ENCODE peak calls at places on chromosomes 4 and X, in ten cellular contexts. One of them, this sample, is unnamed.

GRCh38 chr4:85600501-85600900 is 125.6 kb downstream of the ARHGAP24 start:
- DNase-seq in transverse colon: no peak
- DNase-seq in adrenal gland: no peak
- DNase-seq in HCT116: no peak
- DNase-seq in suprapubic skin: no peak
- DNase-seq in right lobe of liver: no peak
- DNase-seq in ovary: no peak
- DNase-seq in IMR-90: no peak
- DNase-seq in prostate gland: no peak
- DNase-seq in A549: no peak
- DNase-seq in this sample: no peak

GRCh38 chr4:5003372-5003857 is 15.8 kb downstream of the CYTL1 start:
- DNase-seq in transverse colon: no peak
- DNase-seq in adrenal gland: no peak
- DNase-seq in HCT116: no peak
- DNase-seq in suprapubic skin: no peak
- DNase-seq in right lobe of liver: no peak
- DNase-seq in ovary: no peak
- DNase-seq in IMR-90: no peak
- DNase-seq in prostate gland: no peak
- DNase-seq in A549: no peak
- DNase-seq in this sample: no peak

GRCh38 chrX:152450076-152450475 is 1.0 kb downstream of the GABRA3 start:
- DNase-seq in transverse colon: no peak
- DNase-seq in adrenal gland: no peak
- DNase-seq in HCT116: no peak
- DNase-seq in suprapubic skin: no peak
- DNase-seq in right lobe of liver: no peak
- DNase-seq in ovary: no peak
- DNase-seq in IMR-90: no peak
- DNase-seq in prostate gland: no peak
- DNase-seq in A549: no peak
- DNase-seq in this sample: no peak

GRCh38 chrX:40083120-40083978 is 14.4 kb downstream of the BCOR start:
- DNase-seq in transverse colon: no peak
- DNase-seq in adrenal gland: no peak
- DNase-seq in HCT116: no peak
- DNase-seq in suprapubic skin: no peak
- DNase-seq in right lobe of liver: peak; percentile 77
- DNase-seq in ovary: peak; percentile 69
- DNase-seq in IMR-90: no peak
- DNase-seq in prostate gland: peak; percentile 68
- DNase-seq in A549: no peak
- DNase-seq in this sample: peak; percentile 84

GRCh38 chr4:87268401-87268800 is 48.0 kb upstream of the KLHL8 start:
- DNase-seq in transverse colon: no peak
- DNase-seq in adrenal gland: no peak
- DNase-seq in HCT116: no peak
- DNase-seq in suprapubic skin: no peak
- DNase-seq in right lobe of liver: no peak
- DNase-seq in ovary: no peak
- DNase-seq in IMR-90: no peak
- DNase-seq in prostate gland: no peak
- DNase-seq in A549: no peak
- DNase-seq in this sample: no peak

GRCh38 chr4:185384877-185385465 is 10.8 kb downstream of the LRP2BP start:
- DNase-seq in transverse colon: no peak
- DNase-seq in adrenal gland: no peak
- DNase-seq in HCT116: no peak
- DNase-seq in suprapubic skin: no peak
- DNase-seq in right lobe of liver: no peak
- DNase-seq in ovary: no peak
- DNase-seq in IMR-90: no peak
- DNase-seq in prostate gland: no peak
- DNase-seq in A549: no peak
- DNase-seq in this sample: no peak

GRCh38 chr4:145796338-145796737 is 116.4 kb downstream of the C4orf51 start:
- DNase-seq in transverse colon: no peak
- DNase-seq in adrenal gland: no peak
- DNase-seq in HCT116: no peak
- DNase-seq in suprapubic skin: no peak
- DNase-seq in right lobe of liver: no peak
- DNase-seq in ovary: no peak
- DNase-seq in IMR-90: no peak
- DNase-seq in prostate gland: no peak
- DNase-seq in A549: no peak
- DNase-seq in this sample: no peak

GRCh38 chrX:19956923-19957322 is 33.9 kb downstream of the BCLAF3 start:
- DNase-seq in transverse colon: no peak
- DNase-seq in adrenal gland: no peak
- DNase-seq in HCT116: no peak
- DNase-seq in suprapubic skin: no peak
- DNase-seq in right lobe of liver: no peak
- DNase-seq in ovary: no peak
- DNase-seq in IMR-90: no peak
- DNase-seq in prostate gland: no peak
- DNase-seq in A549: no peak
- DNase-seq in this sample: no peak

GRCh38 chr4:158870282-158871049 is 101.6 kb downstream of the FNIP2 start:
- DNase-seq in transverse colon: no peak
- DNase-seq in adrenal gland: no peak
- DNase-seq in HCT116: no peak
- DNase-seq in suprapubic skin: no peak
- DNase-seq in right lobe of liver: no peak
- DNase-seq in ovary: peak; percentile 48
- DNase-seq in IMR-90: no peak
- DNase-seq in prostate gland: no peak
- DNase-seq in A549: no peak
- DNase-seq in this sample: no peak

GRCh38 chr4:22720091-22720490 is 27.4 kb downstream of the GBA3 start:
- DNase-seq in transverse colon: no peak
- DNase-seq in adrenal gland: no peak
- DNase-seq in HCT116: no peak
- DNase-seq in suprapubic skin: no peak
- DNase-seq in right lobe of liver: no peak
- DNase-seq in ovary: no peak
- DNase-seq in IMR-90: peak; percentile 31
- DNase-seq in prostate gland: no peak
- DNase-seq in A549: no peak
- DNase-seq in this sample: no peak

GRCh38 chr4:100289980-100290379 is 99.7 kb upstream of the DDIT4L start:
- DNase-seq in transverse colon: no peak
- DNase-seq in adrenal gland: no peak
- DNase-seq in HCT116: no peak
- DNase-seq in suprapubic skin: no peak
- DNase-seq in right lobe of liver: no peak
- DNase-seq in ovary: no peak
- DNase-seq in IMR-90: no peak
- DNase-seq in prostate gland: no peak
- DNase-seq in A549: no peak
- DNase-seq in this sample: no peak

GRCh38 chr4:109752545-109752944 is 22.7 kb upstream of the PLA2G12A start:
- DNase-seq in transverse colon: no peak
- DNase-seq in adrenal gland: no peak
- DNase-seq in HCT116: no peak
- DNase-seq in suprapubic skin: no peak
- DNase-seq in right lobe of liver: no peak
- DNase-seq in ovary: no peak
- DNase-seq in IMR-90: no peak
- DNase-seq in prostate gland: no peak
- DNase-seq in A549: no peak
- DNase-seq in this sample: no peak

GRCh38 chr4:73815145-73815544 is 21.3 kb upstream of the CXCL6 start:
- DNase-seq in transverse colon: no peak
- DNase-seq in adrenal gland: no peak
- DNase-seq in HCT116: no peak
- DNase-seq in suprapubic skin: no peak
- DNase-seq in right lobe of liver: no peak
- DNase-seq in ovary: no peak
- DNase-seq in IMR-90: peak; percentile 43
- DNase-seq in prostate gland: no peak
- DNase-seq in A549: no peak
- DNase-seq in this sample: no peak

GRCh38 chr4:168647976-168648375 is 151.1 kb downstream of the PALLD start:
- DNase-seq in transverse colon: no peak
- DNase-seq in adrenal gland: no peak
- DNase-seq in HCT116: no peak
- DNase-seq in suprapubic skin: no peak
- DNase-seq in right lobe of liver: no peak
- DNase-seq in ovary: no peak
- DNase-seq in IMR-90: no peak
- DNase-seq in prostate gland: no peak
- DNase-seq in A549: no peak
- DNase-seq in this sample: no peak

GRCh38 chr4:165700855-165701254 is 172.2 kb upstream of the TLL1 start:
- DNase-seq in transverse colon: no peak
- DNase-seq in adrenal gland: no peak
- DNase-seq in HCT116: peak; percentile 27
- DNase-seq in suprapubic skin: no peak
- DNase-seq in right lobe of liver: no peak
- DNase-seq in ovary: no peak
- DNase-seq in IMR-90: no peak
- DNase-seq in prostate gland: no peak
- DNase-seq in A549: peak; percentile 6
- DNase-seq in this sample: no peak

GRCh38 chrX:154483325-154483724 is 3.1 kb downstream of the UBL4A start:
- DNase-seq in transverse colon: no peak
- DNase-seq in adrenal gland: no peak
- DNase-seq in HCT116: no peak
- DNase-seq in suprapubic skin: no peak
- DNase-seq in right lobe of liver: no peak
- DNase-seq in ovary: no peak
- DNase-seq in IMR-90: no peak
- DNase-seq in prostate gland: no peak
- DNase-seq in A549: no peak
- DNase-seq in this sample: no peak
- TF ChIP-seq POLR2A in transverse colon: no peak
- TF ChIP-seq POLR2A in adrenal gland: no peak
- TF ChIP-seq POLR2A in HCT116: no peak
- TF ChIP-seq POLR2A in suprapubic skin: no peak
- TF ChIP-seq POLR2A in right lobe of liver: no peak
- TF ChIP-seq POLR2A in ovary: no peak
- TF ChIP-seq POLR2A in IMR-90: no peak
- TF ChIP-seq POLR2A in prostate gland: no peak
- TF ChIP-seq POLR2A in A549: no peak
- TF ChIP-seq POLR2A in this sample: no peak

DNA sequence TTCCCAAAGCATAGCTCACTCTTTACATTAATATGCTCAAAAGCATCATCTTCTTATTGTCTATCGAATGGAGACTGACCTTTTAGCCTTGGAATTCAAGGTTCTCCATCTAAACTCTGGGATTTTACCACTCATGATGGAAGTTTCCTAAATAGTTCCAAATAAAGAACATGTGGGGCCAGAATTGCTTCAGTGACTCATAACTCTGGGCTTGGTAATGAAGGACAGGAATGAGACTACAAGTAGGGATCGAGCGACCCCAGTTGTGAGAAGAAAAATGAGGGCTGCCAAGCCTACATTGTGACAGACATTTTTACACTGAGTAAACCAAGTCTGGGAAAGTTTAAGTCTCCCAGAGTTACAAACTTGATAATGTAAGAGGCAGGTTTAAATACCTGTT is 269.9 kb downstream of the CBLL2 start:
- DNase-seq in transverse colon: no peak
- DNase-seq in adrenal gland: no peak
- DNase-seq in HCT116: no peak
- DNase-seq in suprapubic skin: no peak
- DNase-seq in right lobe of liver: no peak
- DNase-seq in ovary: no peak
- DNase-seq in IMR-90: peak; percentile 8
- DNase-seq in prostate gland: no peak
- DNase-seq in A549: no peak
- DNase-seq in this sample: no peak
- H3K27ac ChIP-seq in transverse colon: no peak overlapping the region
- H3K27ac ChIP-seq in adrenal gland: no peak overlapping the region
- H3K27ac ChIP-seq in HCT116: no peak overlapping the region
- H3K27ac ChIP-seq in suprapubic skin: no peak overlapping the region
- H3K27ac ChIP-seq in right lobe of liver: no peak overlapping the region
- H3K27ac ChIP-seq in ovary: no peak overlapping the region
- H3K27ac ChIP-seq in IMR-90: no peak overlapping the region
- H3K27ac ChIP-seq in prostate gland: no peak overlapping the region
- H3K27ac ChIP-seq in A549: no peak overlapping the region
- H3K27ac ChIP-seq in this sample: no peak overlapping the region

DNA sequence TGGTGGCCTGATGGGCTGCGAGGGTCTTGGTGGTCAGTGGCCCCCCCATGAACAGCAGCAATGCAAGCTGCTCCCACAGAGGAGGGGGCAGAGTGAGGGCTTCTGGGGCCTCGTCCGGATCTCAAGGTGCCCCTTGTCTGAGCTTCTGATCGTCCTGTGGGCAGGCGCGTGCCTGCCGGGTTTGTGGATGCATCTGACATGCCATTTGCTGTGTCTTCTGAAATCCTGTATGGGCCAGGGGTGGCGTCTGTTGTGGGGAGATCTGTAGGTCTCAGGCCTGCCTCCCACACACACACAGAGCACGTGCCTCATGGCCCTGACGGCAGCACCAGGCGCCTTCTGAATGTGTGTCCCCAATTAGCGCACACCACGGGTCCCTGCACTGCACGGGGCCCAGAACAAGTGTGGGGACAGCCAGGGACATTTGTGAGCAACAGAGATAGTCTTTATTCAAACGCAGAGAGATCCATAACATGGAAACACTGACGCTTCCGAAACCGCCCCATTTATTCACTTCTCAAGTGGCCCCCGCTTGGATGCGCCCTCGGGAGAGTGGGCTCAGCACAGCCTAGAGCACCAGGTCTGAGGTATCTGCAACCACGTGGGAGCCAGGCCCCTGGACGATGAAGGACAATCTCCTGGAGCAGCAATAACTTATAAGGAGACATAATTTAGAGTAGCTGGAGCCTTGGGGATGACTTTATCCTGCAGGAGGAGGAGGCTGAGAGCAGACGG is 5.7 kb downstream of the SPON2 start:
- DNase-seq in transverse colon: no peak
- DNase-seq in adrenal gland: no peak
- DNase-seq in HCT116: no peak
- DNase-seq in suprapubic skin: peak; percentile 63
- DNase-seq in right lobe of liver: no peak
- DNase-seq in ovary: no peak
- DNase-seq in IMR-90: no peak
- DNase-seq in prostate gland: no peak
- DNase-seq in A549: no peak
- DNase-seq in this sample: peak; percentile 74
- TF ChIP-seq POLR2A in transverse colon: no peak
- TF ChIP-seq POLR2A in adrenal gland: no peak
- TF ChIP-seq POLR2A in HCT116: no peak
- TF ChIP-seq POLR2A in suprapubic skin: no peak
- TF ChIP-seq POLR2A in right lobe of liver: no peak
- TF ChIP-seq POLR2A in ovary: no peak
- TF ChIP-seq POLR2A in IMR-90: no peak
- TF ChIP-seq POLR2A in prostate gland: no peak
- TF ChIP-seq POLR2A in A549: no peak
- TF ChIP-seq POLR2A in this sample: no peak

DNA sequence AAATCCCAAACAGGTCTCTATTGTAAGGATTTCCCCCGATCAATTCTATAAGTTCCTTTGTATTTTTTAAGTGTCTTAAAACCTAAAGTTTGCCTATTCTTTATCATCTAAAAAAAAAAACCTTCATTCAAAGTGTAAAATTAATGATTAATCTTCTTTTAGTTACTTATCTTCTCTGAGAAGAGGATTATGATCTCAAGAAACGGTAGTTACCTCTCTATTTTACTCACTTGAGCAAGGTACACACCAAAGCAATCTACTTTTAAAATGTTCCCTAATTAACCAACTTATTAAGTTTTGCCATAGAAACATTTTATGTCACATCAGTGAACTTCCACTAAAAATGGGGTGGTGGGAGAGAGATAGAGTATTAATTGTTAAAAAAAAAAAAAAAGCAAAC is 15.2 kb upstream of the GALNT7 start:
- DNase-seq in transverse colon: no peak
- DNase-seq in adrenal gland: no peak
- DNase-seq in HCT116: no peak
- DNase-seq in suprapubic skin: no peak
- DNase-seq in right lobe of liver: no peak
- DNase-seq in ovary: no peak
- DNase-seq in IMR-90: no peak
- DNase-seq in prostate gland: no peak
- DNase-seq in A549: no peak
- DNase-seq in this sample: no peak
- H3K27ac ChIP-seq in transverse colon: no peak overlapping the region
- H3K27ac ChIP-seq in adrenal gland: no peak overlapping the region
- H3K27ac ChIP-seq in HCT116: no peak overlapping the region
- H3K27ac ChIP-seq in suprapubic skin: no peak overlapping the region
- H3K27ac ChIP-seq in right lobe of liver: no peak overlapping the region
- H3K27ac ChIP-seq in ovary: no peak overlapping the region
- H3K27ac ChIP-seq in IMR-90: no peak overlapping the region
- H3K27ac ChIP-seq in prostate gland: no peak overlapping the region
- H3K27ac ChIP-seq in A549: no peak overlapping the region
- H3K27ac ChIP-seq in this sample: no peak overlapping the region